ENCODE peak calls at places on chromosomes 3 and 15, in seven cellular contexts. One of them, this sample, is unnamed.

GRCh38 chr3:46132565-46132964 is 75.5 kb downstream of the CCR1 start:
- DNase-seq in suprapubic skin: no peak
- DNase-seq in GM20000: no peak
- DNase-seq in H9: no peak
- DNase-seq in fibroblast of pulmonary artery: no peak
- DNase-seq in breast epithelium: no peak
- DNase-seq in NCI-H1092: no peak
- DNase-seq in this sample: no peak

GRCh38 chr3:113214917-113215595 is 3.7 kb downstream of the BOC start:
- DNase-seq in suprapubic skin: no peak
- DNase-seq in fibroblast of pulmonary artery: no peak
- DNase-seq in NCI-H1092: no peak
- DNase-seq in breast epithelium: no peak
- DNase-seq in H9: no peak
- DNase-seq in GM20000: no peak
- DNase-seq in this sample: no peak

GRCh38 chr3:151403246-151403645 is 18.7 kb upstream of the P2RY12 start:
- DNase-seq in GM20000: no peak
- DNase-seq in breast epithelium: no peak
- DNase-seq in suprapubic skin: no peak
- DNase-seq in NCI-H1092: no peak
- DNase-seq in fibroblast of pulmonary artery: peak
- DNase-seq in H9: no peak
- DNase-seq in this sample: no peak

GRCh38 chr3:107752202-107752990 is 229.6 kb downstream of the BBX start:
- DNase-seq in GM20000: no peak
- DNase-seq in H9: peak
- DNase-seq in NCI-H1092: no peak
- DNase-seq in fibroblast of pulmonary artery: peak
- DNase-seq in breast epithelium: no peak
- DNase-seq in suprapubic skin: no peak
- DNase-seq in this sample: no peak

GRCh38 chr3:105538483-105538882 is 171.8 kb downstream of the ALCAM start:
- DNase-seq in fibroblast of pulmonary artery: no peak
- DNase-seq in breast epithelium: no peak
- DNase-seq in GM20000: no peak
- DNase-seq in NCI-H1092: no peak
- DNase-seq in suprapubic skin: no peak
- DNase-seq in H9: no peak
- DNase-seq in this sample: no peak

GRCh38 chr3:67595424-67595823 is 59.0 kb downstream of the SUCLG2 start:
- DNase-seq in H9: no peak
- DNase-seq in suprapubic skin: no peak
- DNase-seq in GM20000: no peak
- DNase-seq in fibroblast of pulmonary artery: no peak
- DNase-seq in breast epithelium: no peak
- DNase-seq in NCI-H1092: no peak
- DNase-seq in this sample: no peak

GRCh38 chr3:100006570-100007271 is 107.6 kb downstream of the FILIP1L start:
- DNase-seq in suprapubic skin: no peak
- DNase-seq in H9: no peak
- DNase-seq in breast epithelium: no peak
- DNase-seq in GM20000: no peak
- DNase-seq in fibroblast of pulmonary artery: peak
- DNase-seq in NCI-H1092: no peak
- DNase-seq in this sample: no peak

GRCh38 chr3:105511031-105511430 is 144.3 kb downstream of the ALCAM start:
- DNase-seq in breast epithelium: no peak
- DNase-seq in GM20000: no peak
- DNase-seq in H9: no peak
- DNase-seq in fibroblast of pulmonary artery: no peak
- DNase-seq in suprapubic skin: no peak
- DNase-seq in NCI-H1092: no peak
- DNase-seq in this sample: no peak

GRCh38 chr3:190339130-190339529 is 16.9 kb upstream of the CLDN1 start:
- DNase-seq in NCI-H1092: no peak
- DNase-seq in breast epithelium: no peak
- DNase-seq in H9: no peak
- DNase-seq in fibroblast of pulmonary artery: peak
- DNase-seq in GM20000: no peak
- DNase-seq in suprapubic skin: no peak
- DNase-seq in this sample: no peak

GRCh38 chr3:8886556-8886955 is 76.7 kb downstream of the RAD18 start:
- DNase-seq in H9: no peak
- DNase-seq in suprapubic skin: no peak
- DNase-seq in breast epithelium: no peak
- DNase-seq in GM20000: no peak
- DNase-seq in NCI-H1092: no peak
- DNase-seq in fibroblast of pulmonary artery: no peak
- DNase-seq in this sample: no peak

GRCh38 chr3:69248394-69248793 is 126.0 kb upstream of the LMOD3 start:
- DNase-seq in fibroblast of pulmonary artery: no peak
- DNase-seq in suprapubic skin: no peak
- DNase-seq in breast epithelium: no peak
- DNase-seq in H9: no peak
- DNase-seq in GM20000: no peak
- DNase-seq in NCI-H1092: no peak
- DNase-seq in this sample: no peak

GRCh38 chr3:130529816-130530215 is 12.8 kb downstream of the COL6A6 start:
- DNase-seq in fibroblast of pulmonary artery: no peak
- DNase-seq in GM20000: no peak
- DNase-seq in NCI-H1092: no peak
- DNase-seq in suprapubic skin: no peak
- DNase-seq in breast epithelium: no peak
- DNase-seq in H9: peak
- DNase-seq in this sample: no peak

GRCh38 chr15:50330921-50331320 is 24.1 kb downstream of the GABPB1 start:
- DNase-seq in suprapubic skin: no peak
- DNase-seq in GM20000: peak
- DNase-seq in NCI-H1092: no peak
- DNase-seq in H9: no peak
- DNase-seq in fibroblast of pulmonary artery: peak
- DNase-seq in breast epithelium: no peak
- DNase-seq in this sample: no peak

GRCh38 chr3:197802505-197803459 is 11.7 kb downstream of the LRCH3 start:
- DNase-seq in breast epithelium: no peak
- DNase-seq in suprapubic skin: no peak
- DNase-seq in NCI-H1092: no peak
- DNase-seq in H9: no peak
- DNase-seq in fibroblast of pulmonary artery: no peak
- DNase-seq in GM20000: no peak
- DNase-seq in this sample: no peak

GRCh38 chr15:62566248-62566647 is 401.2 kb upstream of the C2CD4B start:
- DNase-seq in NCI-H1092: no peak
- DNase-seq in H9: no peak
- DNase-seq in fibroblast of pulmonary artery: no peak
- DNase-seq in breast epithelium: no peak
- DNase-seq in GM20000: no peak
- DNase-seq in suprapubic skin: no peak
- DNase-seq in this sample: no peak

GRCh38 chr3:87196879-87197278 is 30.2 kb upstream of the CHMP2B start:
- DNase-seq in NCI-H1092: no peak
- DNase-seq in H9: no peak
- DNase-seq in fibroblast of pulmonary artery: no peak
- DNase-seq in breast epithelium: no peak
- DNase-seq in GM20000: no peak
- DNase-seq in suprapubic skin: no peak
- DNase-seq in this sample: peak

GRCh38 chr3:109316162-109316730 is at the start of gene DPPA2:
- DNase-seq in fibroblast of pulmonary artery: no peak
- DNase-seq in suprapubic skin: no peak
- DNase-seq in NCI-H1092: no peak
- DNase-seq in H9: peak
- DNase-seq in breast epithelium: no peak
- DNase-seq in GM20000: no peak
- DNase-seq in this sample: no peak

GRCh38 chr15:36590838-36591237 is 11.4 kb downstream of the CDIN1 start:
- DNase-seq in H9: no peak
- DNase-seq in GM20000: no peak
- DNase-seq in suprapubic skin: no peak
- DNase-seq in NCI-H1092: no peak
- DNase-seq in fibroblast of pulmonary artery: peak
- DNase-seq in breast epithelium: no peak
- DNase-seq in this sample: no peak

This sample was measured in lower leg skin.